ENCODE peak calls at places on chromosome 17, in nine cellular contexts. Q is chondrocyte, E is T-helper 1 cell, X is choroid plexus epithelial cell, L is lower leg skin, U is T-helper 2 cell, T is T47D, B is glomerular endothelial cell, K is type B pancreatic cell. I is an unnamed sample.

GRCh38 chr17:61404702-61405046 is 5.0 kb downstream of the TBX2 start:
- DNase-seq in Q (peak; percentile 72), E (no peak), X (no peak), L (no peak), U (no peak), T (no peak), B (no peak), K (no peak), I (no peak)

GRCh38 chr17:6639651-6640535 is 618 bp downstream of the KIAA0753 start:
- DNase-seq in Q (no peak), E (no peak), X (peak; percentile 57), L (peak; percentile 85), U (peak; percentile 45), T (no peak), B (no peak), K (no peak), I (peak; percentile 55)

GRCh38 chr17:31095239-31096105 is 695 bp downstream of the NF1 start:
- DNase-seq in Q (no peak), E (peak; percentile 15), X (peak; percentile 49), L (peak; percentile 90), U (peak; percentile 49), T (no peak), B (no peak), K (peak; percentile 78), I (peak; percentile 68)

GRCh38 chr17:43360376-43360738 is 38.4 kb upstream of the ARL4D start:
- DNase-seq in Q (no peak), E (peak; percentile 40), X (peak; percentile 91), L (no peak), U (peak; percentile 97), T (no peak), B (peak; percentile 85), K (no peak), I (peak; percentile 84)

GRCh38 chr17:72486806-72487205 is 366.0 kb downstream of the SOX9 start:
- DNase-seq in Q (no peak), E (no peak), X (no peak), L (no peak), U (no peak), T (no peak), B (no peak), K (no peak), I (no peak)

GRCh38 chr17:41734139-41734948 is at the start of gene HAP1:
- DNase-seq in Q (no peak), E (no peak), X (peak; percentile 17), L (no peak), U (peak; percentile 29), T (peak; percentile 90), B (no peak), K (peak; percentile 79), I (peak; percentile 41)

GRCh38 chr17:29588017-29588557 is 1.4 kb downstream of the GIT1 start:
- DNase-seq in Q (peak; percentile 61), E (no peak), X (no peak), L (no peak), U (no peak), T (no peak), B (no peak), K (no peak), I (peak; percentile 37)

GRCh38 chr17:29007456-29008455 is 1.9 kb upstream of the SEZ6 start:
- DNase-seq in Q (no peak), E (no peak), X (no peak), L (no peak), U (no peak), T (no peak), B (no peak), K (no peak), I (peak; percentile 70)

GRCh38 chr17:73232587-73233373 is 28.9 kb downstream of the CPSF4L start:
- DNase-seq in Q (no peak), E (peak; percentile 17), X (peak; percentile 43), L (peak; percentile 88), U (peak; percentile 64), T (peak; percentile 56), B (no peak), K (no peak), I (peak; percentile 40)

GRCh38 chr17:56675876-56676660 is 82.6 kb downstream of the NOG start:
- DNase-seq in Q (no peak), E (no peak), X (no peak), L (no peak), U (peak; percentile 16), T (no peak), B (no peak), K (no peak), I (no peak)

GRCh38 chr17:17994770-17995169 is 22.1 kb downstream of the DRC3 start:
- DNase-seq in Q (no peak), E (no peak), X (peak; percentile 44), L (no peak), U (no peak), T (no peak), B (no peak), K (no peak), I (peak; percentile 21)

GRCh38 chr17:80818871-80819270 is 172.8 kb upstream of the CHMP6 start:
- DNase-seq in Q (no peak), E (no peak), X (no peak), L (peak; percentile 40), U (no peak), T (no peak), B (no peak), K (no peak), I (no peak)

GRCh38 chr17:77476920-77477805 is 336.4 kb downstream of the SEC14L1 start:
- DNase-seq in Q (no peak), E (no peak), X (peak; percentile 97), L (peak; percentile 94), U (peak; percentile 45), T (peak; percentile 72), B (no peak), K (no peak), I (peak; percentile 100)

GRCh38 chr17:7462474-7463367 is 16.7 kb downstream of the ZBTB4 start:
- DNase-seq in Q (no peak), E (no peak), X (no peak), L (no peak), U (no peak), T (no peak), B (no peak), K (no peak), I (no peak)

GRCh38 chr17:77827461-77827968 is 131.0 kb upstream of the TNRC6C start:
- DNase-seq in Q (no peak), E (no peak), X (no peak), L (no peak), U (no peak), T (no peak), B (no peak), K (no peak), I (no peak)

GRCh38 chr17:19006698-19007097 is 2.1 kb upstream of the FAM83G start:
- DNase-seq in Q (no peak), E (no peak), X (no peak), L (no peak), U (no peak), T (no peak), B (no peak), K (no peak), I (no peak)

GRCh38 chr17:3894927-3895343 is 2.1 kb upstream of the CAMKK1 start:
- DNase-seq in Q (no peak), E (no peak), X (no peak), L (no peak), U (no peak), T (no peak), B (no peak), K (no peak), I (peak; percentile 43)

GRCh38 chr17:33318241-33318640 is 25.1 kb upstream of the ASIC2 start:
- DNase-seq in Q (no peak), E (no peak), X (no peak), L (no peak), U (no peak), T (no peak), B (no peak), K (no peak), I (no peak)

GRCh38 chr17:50270430-50271172 is 3.7 kb upstream of the TMEM92 start:
- DNase-seq in Q (peak; percentile 90), E (no peak), X (peak; percentile 90), L (peak; percentile 91), U (no peak), T (no peak), B (no peak), K (no peak), I (peak; percentile 92)

GRCh38 chr17:73786286-73786743 is 142.1 kb upstream of the SDK2 start:
- DNase-seq in Q (no peak), E (no peak), X (no peak), L (peak; percentile 83), U (no peak), T (no peak), B (no peak), K (no peak), I (no peak)

GRCh38 chr17:67478266-67479118 is 101.4 kb downstream of the PITPNC1 start:
- DNase-seq in Q (no peak), E (no peak), X (no peak), L (peak; percentile 50), U (no peak), T (no peak), B (no peak), K (no peak), I (no peak)

GRCh38 chr17:69997332-69997731 is 77.7 kb upstream of the KCNJ16 start:
- DNase-seq in Q (no peak), E (no peak), X (peak; percentile 54), L (no peak), U (no peak), T (no peak), B (no peak), K (no peak), I (peak; percentile 60)

GRCh38 chr17:81713556-81714411 is 1.7 kb downstream of the SLC25A10 start:
- DNase-seq in Q (no peak), E (no peak), X (no peak), L (no peak), U (no peak), T (peak; percentile 55), B (no peak), K (no peak), I (peak; percentile 5)